ENCODE peak calls at places on chromosomes 1 and 21, in seven cellular contexts. P, F, M, S, W, T and E are unnamed samples.

GRCh38 chr1:67755619-67756018 is 70.6 kb downstream of the GADD45A start:
- DNase-seq in P (no peak), F (no peak), M (no peak), S (no peak), W (no peak), T (no peak), E (no peak)

GRCh38 chr21:36725793-36726386 is 27.0 kb downstream of the SIM2 start:
- DNase-seq in P (no peak), F (no peak), M (no peak), S (no peak), W (no peak), T (no peak), E (no peak)

GRCh38 chr1:63721531-63722189 is 52.2 kb upstream of the ROR1 start:
- DNase-seq in P (no peak), F (no peak), M (no peak), S (no peak), W (no peak), T (no peak), E (no peak)

GRCh38 chr1:170032531-170033295 is 41.8 kb downstream of the KIFAP3 start:
- DNase-seq in P (no peak), F (no peak), M (no peak), S (no peak), W (no peak), T (no peak), E (no peak)

GRCh38 chr1:65075123-65075976 is 72.7 kb upstream of the AK4 start:
- DNase-seq in P (peak), F (peak), M (peak), S (no peak), W (peak), T (peak), E (peak)

GRCh38 chr1:211352985-211353515 is 26.4 kb downstream of the TRAF5 start:
- DNase-seq in P (peak), F (peak), M (peak), S (no peak), W (no peak), T (peak), E (peak)

GRCh38 chr1:9996624-9997582 is at the start of gene RBP7:
- DNase-seq in P (peak), F (no peak), M (peak), S (no peak), W (no peak), T (peak), E (peak)

GRCh38 chr21:28216976-28217523 is 775.6 kb downstream of the LTN1 start:
- DNase-seq in P (no peak), F (no peak), M (no peak), S (no peak), W (no peak), T (no peak), E (no peak)

GRCh38 chr1:200042119-200042436 is 14.6 kb downstream of the NR5A2 start:
- DNase-seq in P (no peak), F (no peak), M (peak), S (no peak), W (no peak), T (no peak), E (no peak)

GRCh38 chr1:201766117-201766863 is 62.7 kb upstream of the IPO9 start:
- DNase-seq in P (no peak), F (no peak), M (no peak), S (no peak), W (no peak), T (peak), E (no peak)

GRCh38 chr1:19435181-19435580 is 50.2 kb downstream of the CAPZB start:
- DNase-seq in P (no peak), F (no peak), M (no peak), S (no peak), W (peak), T (peak), E (no peak)

GRCh38 chr1:12593621-12594066 is 24.4 kb downstream of the DHRS3 start:
- DNase-seq in P (no peak), F (no peak), M (no peak), S (no peak), W (no peak), T (peak), E (no peak)

GRCh38 chr1:81158592-81158991 is 642.1 kb upstream of the ADGRL2 start:
- DNase-seq in P (no peak), F (no peak), M (no peak), S (no peak), W (peak), T (no peak), E (no peak)

GRCh38 chr1:192903142-192903541 is 94.3 kb downstream of the RGS2 start:
- DNase-seq in P (no peak), F (no peak), M (no peak), S (no peak), W (no peak), T (no peak), E (no peak)

GRCh38 chr1:17292299-17293198 is 15.4 kb upstream of the PADI4 start:
- DNase-seq in P (no peak), F (no peak), M (no peak), S (no peak), W (no peak), T (no peak), E (no peak)

GRCh38 chr1:11286735-11287410 is 13.9 kb downstream of the UBIAD1 start:
- DNase-seq in P (no peak), F (no peak), M (peak), S (no peak), W (no peak), T (no peak), E (no peak)

GRCh38 chr1:151990856-151991198 is 2.8 kb downstream of the S100A10 start:
- DNase-seq in P (no peak), F (no peak), M (no peak), S (no peak), W (peak), T (no peak), E (peak)

GRCh38 chr1:67766117-67766978 is 66.9 kb downstream of the GNG12 start:
- DNase-seq in P (peak), F (no peak), M (peak), S (no peak), W (peak), T (peak), E (peak)

GRCh38 chr1:23352096-23352695 is 8.1 kb upstream of the HNRNPR start:
- DNase-seq in P (no peak), F (no peak), M (no peak), S (no peak), W (no peak), T (no peak), E (no peak)

GRCh38 chr1:161094481-161094880 is 3.7 kb upstream of the KLHDC9 start:
- DNase-seq in P (no peak), F (no peak), M (no peak), S (no peak), W (no peak), T (no peak), E (no peak)

GRCh38 chr1:34378968-34379729 is 202.4 kb downstream of the C1orf94 start:
- DNase-seq in P (no peak), F (no peak), M (peak), S (no peak), W (no peak), T (no peak), E (no peak)

DNA sequence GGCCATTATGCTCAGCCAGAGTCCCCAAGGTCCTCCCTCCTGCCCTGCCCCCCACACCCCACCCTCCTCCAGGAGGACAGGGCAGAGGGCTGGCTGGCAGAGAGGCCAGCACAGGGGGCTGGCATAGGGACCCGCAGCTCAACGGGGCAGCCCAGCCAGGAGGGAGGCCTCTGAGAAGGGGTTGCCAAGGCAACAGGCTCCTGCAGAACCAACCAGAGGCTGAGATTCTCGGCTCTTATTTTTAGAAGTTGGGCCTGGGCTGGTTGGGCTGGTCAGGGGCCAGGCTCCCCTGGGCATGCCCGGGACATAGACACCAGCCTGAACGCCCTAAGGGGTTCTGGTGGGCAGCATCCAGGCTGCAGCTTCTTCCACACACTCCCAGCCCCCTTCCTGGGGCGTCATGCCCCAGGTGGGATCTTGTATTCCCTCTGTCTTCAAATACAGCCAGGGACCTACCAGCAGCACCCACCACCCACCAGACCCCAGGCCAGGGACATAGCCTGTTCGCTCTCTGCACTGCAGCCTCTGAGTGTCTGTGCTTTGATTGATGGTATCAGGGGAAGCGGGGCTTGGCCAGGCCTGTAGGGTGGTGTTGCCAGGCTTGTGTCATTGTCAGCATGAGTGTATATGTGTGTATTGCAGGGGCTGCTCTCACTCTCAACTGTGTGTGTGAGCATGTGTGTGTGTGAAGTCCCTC is 18.1 kb upstream of the ADGRB2 start:
- DNase-seq in P (no peak), F (no peak), M (no peak), S (no peak), W (no peak), T (no peak), E (no peak)
- TF ChIP-seq MAX in P (no peak), F (no peak), M (no peak), S (no peak), W (no peak), T (no peak), E (no peak)

GRCh38 chr1:227894831-227895451 is 52.8 kb downstream of the WNT9A start:
- DNase-seq in P (peak), F (no peak), M (peak), S (no peak), W (no peak), T (no peak), E (no peak)

GRCh38 chr1:227898502-227899140 is 49.1 kb downstream of the WNT9A start:
- DNase-seq in P (peak), F (no peak), M (no peak), S (no peak), W (no peak), T (no peak), E (no peak)

GRCh38 chr1:227895828-227896685 is 51.7 kb downstream of the WNT9A start:
- DNase-seq in P (peak), F (no peak), M (peak), S (no peak), W (no peak), T (no peak), E (no peak)

GRCh38 chr1:227897704-227898438 is 49.9 kb downstream of the WNT9A start:
- DNase-seq in P (peak), F (no peak), M (peak), S (no peak), W (no peak), T (no peak), E (no peak)

DNA sequence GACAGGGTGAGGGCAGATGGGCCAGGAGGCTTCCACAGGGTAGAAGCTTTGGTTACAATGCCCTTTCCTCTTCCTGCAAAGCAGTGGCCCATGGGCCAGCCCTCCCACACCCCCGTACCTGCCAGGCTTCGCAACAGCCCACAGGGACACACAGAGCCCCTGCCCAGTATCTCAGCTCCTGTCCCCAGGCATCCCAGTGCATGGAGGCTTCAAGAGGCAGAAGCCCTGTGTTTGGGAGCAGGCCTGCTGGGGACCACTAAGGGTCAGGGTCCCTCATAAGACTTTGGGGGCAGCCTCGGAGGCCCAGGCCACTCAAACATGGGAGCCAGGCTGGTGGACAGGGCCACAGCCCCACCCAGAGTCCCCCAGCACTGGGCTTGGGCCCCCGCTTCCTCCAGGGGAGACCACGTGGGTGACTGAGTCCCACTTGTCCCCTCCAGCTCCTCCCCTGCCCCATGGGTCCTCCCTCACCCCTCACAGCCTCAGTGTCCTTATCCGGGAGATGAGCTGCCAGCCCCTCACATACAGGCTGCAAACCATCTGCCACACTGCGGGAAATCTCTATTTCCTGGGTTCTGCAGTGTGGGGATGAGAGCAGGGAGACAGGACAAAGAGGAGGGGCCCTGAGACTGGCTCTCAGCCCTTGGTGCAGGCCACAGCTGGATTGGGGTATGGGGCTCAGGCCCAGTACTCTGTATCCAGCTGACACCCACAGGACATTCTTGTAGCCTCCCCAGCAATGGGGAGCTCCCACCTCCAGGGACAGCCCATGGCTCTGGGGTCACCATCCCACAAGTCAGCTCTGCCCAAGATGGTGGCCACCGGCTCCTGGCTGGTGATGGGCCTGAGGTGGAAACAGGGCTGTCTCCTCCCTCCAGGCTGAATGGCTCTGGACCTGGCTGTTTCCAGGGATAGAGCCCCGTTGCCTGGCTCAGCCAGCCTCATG is 50.7 kb downstream of the WNT9A start:
- DNase-seq in P (peak), F (no peak), M (peak), S (no peak), W (no peak), T (no peak), E (no peak)
- TF ChIP-seq MAX in P (no peak), F (no peak), M (no peak), S (no peak), W (no peak), T (no peak), E (no peak)

GRCh38 chr1:222924140-222924706 is 109.4 kb downstream of the DISP1 start:
- DNase-seq in P (no peak), F (no peak), M (no peak), S (no peak), W (no peak), T (no peak), E (no peak)

GRCh38 chr1:222931018-222931417 is 116.2 kb downstream of the DISP1 start:
- DNase-seq in P (no peak), F (no peak), M (no peak), S (no peak), W (no peak), T (no peak), E (no peak)

GRCh38 chr1:222930097-222930496 is 115.3 kb downstream of the DISP1 start:
- DNase-seq in P (no peak), F (no peak), M (no peak), S (no peak), W (no peak), T (no peak), E (no peak)

GRCh38 chr1:222926566-222926965 is 111.7 kb downstream of the DISP1 start:
- DNase-seq in P (no peak), F (no peak), M (no peak), S (no peak), W (no peak), T (no peak), E (no peak)

GRCh38 chr1:222928212-222928611 is 113.4 kb downstream of the DISP1 start:
- DNase-seq in P (peak), F (no peak), M (peak), S (no peak), W (peak), T (peak), E (no peak)
- TF ChIP-seq MAX in P (peak), F (no peak), M (peak), S (no peak), W (no peak), T (no peak), E (no peak)

GRCh38 chr1:15684468-15685283 is 556 bp downstream of the PLEKHM2 start:
- DNase-seq in P (peak), F (no peak), M (peak), S (no peak), W (peak), T (peak), E (no peak)
- TF ChIP-seq MAX in P (no peak), F (no peak), M (no peak), S (no peak), W (no peak), T (no peak), E (no peak)

GRCh38 chr1:176033474-176033873 is 173.6 kb downstream of the COP1 start:
- DNase-seq in P (no peak), F (no peak), M (no peak), S (no peak), W (peak), T (no peak), E (no peak)
- TF ChIP-seq MAX in P (no peak), F (no peak), M (no peak), S (no peak), W (no peak), T (no peak), E (no peak)

GRCh38 chr1:72284398-72285073 is 2.2 kb upstream of the NEGR1 start:
- DNase-seq in P (peak), F (no peak), M (peak), S (no peak), W (peak), T (peak), E (no peak)
- TF ChIP-seq MAX in P (no peak), F (no peak), M (no peak), S (no peak), W (no peak), T (no peak), E (no peak)

DNA sequence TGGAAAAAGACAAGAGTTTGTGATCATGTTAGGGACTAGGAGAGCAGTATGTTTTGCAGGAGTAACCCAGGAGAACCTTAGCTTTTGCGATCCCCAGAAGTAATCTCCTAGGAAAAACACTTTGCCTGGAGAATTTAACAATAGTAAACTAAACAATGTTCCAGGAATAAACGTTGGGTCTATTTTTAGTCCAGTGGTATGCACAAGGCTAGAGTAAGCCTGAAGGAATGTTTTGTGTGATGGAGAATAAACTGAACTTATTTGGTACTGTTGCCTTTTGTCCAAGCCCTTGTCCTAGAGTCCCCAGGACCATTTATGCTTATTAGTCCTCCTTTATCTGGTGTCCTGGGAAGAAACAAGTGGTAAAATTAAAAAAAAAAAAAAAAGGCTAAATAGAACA is 28.7 kb upstream of the RGS5 start:
- DNase-seq in P (no peak), F (no peak), M (no peak), S (no peak), W (peak), T (no peak), E (no peak)
- TF ChIP-seq MAX in P (no peak), F (no peak), M (no peak), S (no peak), W (no peak), T (no peak), E (no peak)